ENCODE peak calls at places on chromosomes 6 and 20, in seven cellular contexts. V, T, Z, L, H, M and A are unnamed samples.

GRCh38 chr6:48733581-48733980 is 622.6 kb upstream of the PTCHD4 start:
- DNase-seq in V (peak), T (no peak), Z (no peak), L (no peak), H (peak), M (no peak), A (peak)

GRCh38 chr20:58081842-58082241 is 146.6 kb downstream of the ANKRD60 start:
- DNase-seq in V (peak), T (no peak), Z (no peak), L (no peak), H (peak), M (no peak), A (peak)

GRCh38 chr20:55582498-55582897 is 422.8 kb downstream of the CBLN4 start:
- DNase-seq in V (no peak), T (no peak), Z (no peak), L (no peak), H (no peak), M (no peak), A (no peak)

GRCh38 chr6:21935561-21936028 is 342.0 kb downstream of the SOX4 start:
- DNase-seq in V (peak), T (no peak), Z (no peak), L (no peak), H (peak), M (peak), A (peak)

GRCh38 chr6:106163966-106164877 is 78.1 kb downstream of the PRDM1 start:
- DNase-seq in V (peak), T (no peak), Z (peak), L (no peak), H (peak), M (peak), A (peak)

GRCh38 chr20:63151554-63152321 is 64.2 kb downstream of the YTHDF1 start:
- DNase-seq in V (peak), T (no peak), Z (no peak), L (no peak), H (peak), M (no peak), A (peak)

GRCh38 chr6:152746172-152746553 is 4.4 kb upstream of the VIP start:
- DNase-seq in V (peak), T (peak), Z (no peak), L (no peak), H (peak), M (no peak), A (peak)

GRCh38 chr20:6075428-6076219 is 21.8 kb upstream of the LRRN4 start:
- DNase-seq in V (no peak), T (no peak), Z (no peak), L (no peak), H (no peak), M (no peak), A (no peak)

GRCh38 chr20:51275181-51275580 is 252.3 kb upstream of the KCNG1 start:
- DNase-seq in V (peak), T (no peak), Z (no peak), L (no peak), H (peak), M (no peak), A (peak)

GRCh38 chr6:72151742-72152141 is 265.4 kb downstream of the RIMS1 start:
- DNase-seq in V (no peak), T (no peak), Z (no peak), L (no peak), H (no peak), M (no peak), A (no peak)

GRCh38 chr6:152351110-152351509 is 286.1 kb downstream of the SYNE1 start:
- DNase-seq in V (no peak), T (no peak), Z (no peak), L (no peak), H (no peak), M (no peak), A (no peak)

GRCh38 chr6:89680150-89680549 is 41.6 kb upstream of the LYRM2 start:
- DNase-seq in V (no peak), T (no peak), Z (no peak), L (no peak), H (no peak), M (no peak), A (no peak)

GRCh38 chr20:54284928-54285704 is 77.2 kb downstream of the PFDN4 start:
- DNase-seq in V (peak), T (no peak), Z (no peak), L (no peak), H (peak), M (no peak), A (peak)

GRCh38 chr20:13929836-13930235 is 60.6 kb downstream of the SEL1L2 start:
- DNase-seq in V (no peak), T (no peak), Z (no peak), L (no peak), H (no peak), M (no peak), A (no peak)

GRCh38 chr20:63135411-63135810 is 80.5 kb downstream of the YTHDF1 start:
- DNase-seq in V (no peak), T (no peak), Z (no peak), L (no peak), H (no peak), M (no peak), A (no peak)

GRCh38 chr20:15406072-15406471 is 1068.7 kb upstream of the FLRT3 start:
- DNase-seq in V (peak), T (no peak), Z (no peak), L (no peak), H (no peak), M (no peak), A (no peak)

GRCh38 chr6:56730663-56731529 is 88.2 kb upstream of the DST start:
- DNase-seq in V (peak), T (no peak), Z (no peak), L (no peak), H (peak), M (no peak), A (peak)

GRCh38 chr6:105210932-105211531 is 31.2 kb upstream of the POPDC3 start:
- DNase-seq in V (peak), T (no peak), Z (no peak), L (no peak), H (no peak), M (no peak), A (no peak)

GRCh38 chr6:46263709-46264091 is 92.9 kb upstream of the ENPP5 start:
- DNase-seq in V (peak), T (no peak), Z (no peak), L (no peak), H (peak), M (no peak), A (peak)

GRCh38 chr6:95841560-95841959 is 174.2 kb upstream of the FUT9 start:
- DNase-seq in V (no peak), T (no peak), Z (no peak), L (no peak), H (no peak), M (no peak), A (no peak)

GRCh38 chr6:134373282-134373922 is 55.5 kb upstream of the SGK1 start:
- DNase-seq in V (peak), T (peak), Z (no peak), L (no peak), H (peak), M (peak), A (peak)

GRCh38 chr6:161487694-161488093 is 213.8 kb upstream of the AGPAT4 start:
- DNase-seq in V (peak), T (no peak), Z (no peak), L (no peak), H (peak), M (no peak), A (no peak)

GRCh38 chr20:62819494-62820174 is 2.8 kb downstream of the COL9A3 start:
- DNase-seq in V (peak), T (no peak), Z (no peak), L (no peak), H (peak), M (no peak), A (peak)

GRCh38 chr6:161947371-161947770 is 673.5 kb upstream of the AGPAT4 start:
- DNase-seq in V (no peak), T (no peak), Z (no peak), L (no peak), H (no peak), M (no peak), A (no peak)

GRCh38 chr20:63225082-63225454 is 9.1 kb upstream of the YTHDF1 start:
- DNase-seq in V (no peak), T (no peak), Z (no peak), L (no peak), H (no peak), M (no peak), A (no peak)

GRCh38 chr20:47574616-47575401 is 73.1 kb downstream of the NCOA3 start:
- DNase-seq in V (peak), T (peak), Z (no peak), L (peak), H (peak), M (no peak), A (peak)

GRCh38 chr6:11650297-11650696 is 112.7 kb downstream of the TMEM170B start:
- DNase-seq in V (peak), T (no peak), Z (no peak), L (no peak), H (peak), M (no peak), A (peak)